ENCODE peak calls at places on chromosomes 12 and 14, in nine cellular contexts. V is GM10248, R is neural progenitor cell, A is MM.1S, M is HCT116, P is fibroblast of lung, O is mesothelial cell of epicardium, K is retinal pigment epithelial cell, S is GM12878. T is an unnamed sample.

GRCh38 chr12:120230326-120230973 is 29.5 kb upstream of the RPLP0 start:
- DNase-seq in S (no peak), P (peak; percentile 96), M (peak; percentile 86), V (no peak), O (no peak), K (peak; percentile 94), R (peak; percentile 94), A (no peak), T (peak; percentile 82)

GRCh38 chr12:121779422-121779895 is 14.0 kb downstream of the RHOF start:
- DNase-seq in A (no peak), S (no peak), K (no peak), R (peak; percentile 1), P (no peak), O (no peak), V (no peak), M (no peak), T (no peak)

GRCh38 chr14:101402936-101403660 is 158.2 kb upstream of the DIO3 start:
- DNase-seq in R (no peak), O (no peak), P (peak; percentile 66), V (no peak), M (no peak), A (no peak), S (no peak), K (no peak), T (no peak)

GRCh38 chr14:26549571-26549970 is 48.3 kb downstream of the NOVA1 start:
- DNase-seq in S (no peak), O (no peak), R (no peak), M (no peak), V (no peak), K (no peak), A (no peak), P (no peak), T (no peak)

GRCh38 chr12:16347391-16348298 is at the start of gene MGST1:
- DNase-seq in K (peak; percentile 49), O (peak; percentile 23), M (peak; percentile 57), S (peak; percentile 11), R (peak; percentile 96), P (peak; percentile 79), V (peak; percentile 39), A (peak; percentile 35), T (peak; percentile 90)

GRCh38 chr12:124501827-124502226 is 65.6 kb downstream of the NCOR2 start:
- DNase-seq in S (no peak), K (no peak), P (no peak), A (no peak), M (no peak), V (no peak), O (no peak), R (no peak), T (no peak)

GRCh38 chr12:40511341-40511740 is 180.9 kb upstream of the CNTN1 start:
- DNase-seq in S (no peak), V (no peak), K (no peak), P (no peak), M (no peak), O (no peak), R (no peak), A (no peak), T (no peak)

GRCh38 chr12:27951898-27952297 is 20.6 kb downstream of the PTHLH start:
- DNase-seq in P (no peak), V (no peak), O (no peak), S (no peak), K (no peak), A (no peak), M (no peak), R (peak; percentile 70), T (no peak)

GRCh38 chr12:124496584-124496983 is 70.8 kb downstream of the NCOR2 start:
- DNase-seq in V (peak; percentile 65), P (no peak), S (no peak), O (no peak), K (no peak), R (no peak), A (no peak), M (no peak), T (no peak)

GRCh38 chr12:15719230-15719629 is 70.0 kb downstream of the EPS8 start:
- DNase-seq in S (no peak), A (no peak), R (no peak), O (no peak), V (no peak), M (no peak), P (no peak), K (no peak), T (no peak)

GRCh38 chr14:74514471-74514932 is 20.9 kb downstream of the ISCA2 start:
- DNase-seq in R (no peak), A (peak; percentile 39), P (peak; percentile 59), S (no peak), O (no peak), V (no peak), M (no peak), K (no peak), T (peak; percentile 58)

GRCh38 chr12:68336754-68337343 is 4.7 kb upstream of the MDM1 start:
- DNase-seq in R (no peak), O (no peak), S (no peak), V (no peak), P (no peak), K (peak; percentile 38), M (no peak), A (no peak), T (no peak)

GRCh38 chr14:50318031-50318626 is 6.0 kb downstream of the DMAC2L start:
- DNase-seq in S (no peak), K (no peak), P (peak; percentile 78), O (no peak), V (no peak), M (peak; percentile 26), R (peak; percentile 24), A (no peak), T (no peak)

GRCh38 chr14:85317491-85318021 is 212.4 kb upstream of the FLRT2 start:
- DNase-seq in M (no peak), A (no peak), K (peak; percentile 89), O (no peak), S (no peak), P (no peak), V (no peak), R (no peak), T (no peak)

GRCh38 chr14:33118653-33119052 is 180.0 kb downstream of the NPAS3 start:
- DNase-seq in V (no peak), O (no peak), S (no peak), K (no peak), P (no peak), R (no peak), M (no peak), A (no peak), T (no peak)

GRCh38 chr12:110941391-110941790 is 21.0 kb upstream of the MYL2 start:
- DNase-seq in O (no peak), M (no peak), V (no peak), A (no peak), S (no peak), P (no peak), R (no peak), K (no peak), T (no peak)

GRCh38 chr12:18750087-18750486 is 12.2 kb downstream of the CAPZA3 start:
- DNase-seq in O (no peak), A (no peak), S (no peak), M (no peak), P (peak; percentile 48), R (no peak), K (peak; percentile 38), V (no peak), T (peak; percentile 6)

GRCh38 chr12:94973202-94973601 is 30.3 kb downstream of the NDUFA12 start:
- DNase-seq in M (no peak), K (peak; percentile 99), P (peak; percentile 18), R (no peak), O (no peak), V (no peak), S (no peak), A (no peak), T (no peak)

GRCh38 chr14:63611078-63611477 is 30.6 kb downstream of the WDR89 start:
- DNase-seq in O (no peak), M (no peak), R (no peak), K (no peak), P (no peak), S (no peak), A (no peak), V (no peak), T (no peak)

GRCh38 chr14:61281186-61281676 is at the start of gene TMEM30B:
- DNase-seq in R (no peak), P (no peak), A (no peak), V (no peak), S (no peak), M (no peak), K (no peak), O (no peak), T (peak; percentile 94)

GRCh38 chr12:132386926-132387497 is 57.6 kb upstream of the GALNT9 start:
- DNase-seq in M (no peak), V (no peak), S (no peak), K (no peak), O (no peak), R (no peak), A (no peak), P (no peak), T (no peak)
- TF ChIP-seq CTCF in M (no peak), V (no peak), S (no peak), K (no peak), O (no peak), R (no peak), A (no peak), P (no peak), T (no peak)

GRCh38 chr14:100104523-100105300 is 39.5 kb downstream of the EVL start:
- DNase-seq in S (no peak), R (no peak), A (no peak), O (no peak), P (peak; percentile 45), K (peak; percentile 12), V (no peak), M (no peak), T (no peak)
- TF ChIP-seq CTCF in S (peak; percentile 15), R (peak; percentile 7), A (no peak), O (no peak), P (no peak), K (peak; percentile 24), V (peak; percentile 11), M (peak; percentile 34), T (no peak)

GRCh38 chr14:56487090-56487667 is 92.4 kb upstream of the TMEM260 start:
- DNase-seq in S (no peak), O (no peak), R (peak; percentile 42), K (no peak), P (peak; percentile 56), A (no peak), M (peak; percentile 23), V (no peak), T (no peak)
- TF ChIP-seq CTCF in S (no peak), O (peak; percentile 51), R (peak; percentile 65), K (peak; percentile 53), P (peak; percentile 65), A (peak; percentile 15), M (peak; percentile 61), V (no peak), T (peak; percentile 24)

DNA sequence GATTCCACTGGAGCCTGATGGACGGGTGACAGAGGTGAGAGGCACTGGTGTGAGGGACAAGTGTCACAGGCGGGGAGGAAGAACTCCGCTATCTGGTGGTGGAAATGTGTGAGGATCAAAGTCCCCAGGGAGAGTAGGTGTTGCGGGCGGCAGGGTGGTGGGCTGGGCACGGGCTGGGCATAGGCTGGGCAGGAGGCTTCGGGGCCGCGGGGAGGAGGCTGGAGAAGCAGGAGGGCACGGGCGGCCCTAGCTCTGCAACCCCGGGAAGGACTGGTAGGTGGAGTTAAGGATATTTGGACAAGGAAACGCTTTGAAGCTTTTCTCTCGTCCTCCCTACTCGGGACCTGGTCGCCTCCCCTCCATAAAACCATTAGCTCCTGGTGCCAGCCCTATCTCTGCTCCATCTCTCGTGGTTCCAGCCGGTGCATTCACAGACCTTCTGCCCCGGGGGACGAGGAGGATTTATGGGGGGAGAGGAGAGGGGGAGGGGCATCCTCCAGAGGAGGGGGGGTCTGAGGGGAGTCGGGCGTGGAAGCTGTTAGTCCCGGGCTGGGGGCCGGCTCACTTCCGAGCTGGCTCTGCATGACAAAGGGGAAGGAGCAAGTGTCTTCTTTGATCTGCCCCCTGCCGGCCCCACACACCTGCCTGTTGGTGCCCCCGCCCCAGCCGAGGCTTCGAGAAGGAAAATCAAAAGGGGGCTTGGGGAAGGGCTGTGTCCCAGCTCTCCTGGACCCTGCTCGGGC is 478 bp downstream of the WNT5B start:
- DNase-seq in A (no peak), K (no peak), R (peak; percentile 61), S (no peak), O (no peak), P (no peak), V (peak; percentile 54), M (no peak), T (peak; percentile 9)
- TF ChIP-seq CTCF in A (no peak), K (peak; percentile 23), R (no peak), S (peak; percentile 22), O (peak; percentile 25), P (peak; percentile 14), V (no peak), M (peak; percentile 23), T (peak; percentile 48)

T was measured in Calu3.